ENCODE peak calls at places on chromosomes 1 and 21, in six cellular contexts. I is NT2/D1, W is GM12878, V is H1, R is HepG2, F is K562. G is an unnamed sample.

GRCh38 chr1:220876511-220877347 is 2.5 kb upstream of the HLX start:
- DNase-seq in I (peak; percentile 60), W (no peak), R (no peak), F (no peak), V (peak; percentile 73), G (no peak)

GRCh38 chr1:105483436-105483835 is 1573.0 kb upstream of the PRMT6 start:
- DNase-seq in W (no peak), V (no peak), R (no peak), F (no peak), I (no peak), G (no peak)

GRCh38 chr1:16986596-16987361 is 6.4 kb upstream of the MFAP2 start:
- DNase-seq in I (no peak), W (no peak), F (peak; percentile 73), V (peak; percentile 89), R (no peak), G (no peak)

GRCh38 chr1:198007011-198007410 is 89.8 kb downstream of the LHX9 start:
- DNase-seq in V (no peak), R (no peak), F (no peak), I (no peak), W (no peak), G (no peak)

GRCh38 chr1:150615346-150616201 is 13.8 kb downstream of the ENSA start:
- DNase-seq in R (no peak), F (no peak), I (no peak), V (no peak), W (no peak), G (no peak)

GRCh38 chr21:44049182-44049581 is 37.1 kb downstream of the TRAPPC10 start:
- DNase-seq in I (no peak), V (no peak), R (no peak), W (no peak), F (no peak), G (no peak)

GRCh38 chr1:98221926-98222325 is 301.1 kb upstream of the DPYD start:
- DNase-seq in I (no peak), W (no peak), R (peak; percentile 1), V (no peak), F (no peak), G (no peak)

GRCh38 chr1:97196825-97197516 is 475.4 kb downstream of the PTBP2 start:
- DNase-seq in I (no peak), F (no peak), W (no peak), V (no peak), R (no peak), G (no peak)

GRCh38 chr1:32151319-32151787 is 28.1 kb upstream of the TXLNA start:
- DNase-seq in V (no peak), R (no peak), I (no peak), W (no peak), F (no peak), G (no peak)

GRCh38 chr1:219433471-219434131 is 179.3 kb downstream of the ZC3H11B start:
- DNase-seq in V (no peak), W (no peak), F (no peak), R (no peak), I (no peak), G (no peak)

GRCh38 chr1:107793896-107794440 is 171.0 kb downstream of the VAV3 start:
- DNase-seq in V (no peak), W (no peak), I (no peak), R (no peak), F (no peak), G (no peak)

GRCh38 chr1:21317035-21317689 is 26.9 kb upstream of the ECE1 start:
- DNase-seq in V (no peak), F (no peak), I (no peak), W (no peak), R (no peak), G (no peak)
- TF ChIP-seq ZNF274 in V (no peak), F (no peak), I (no peak), W (no peak), R (no peak), G (no peak)

GRCh38 chr1:204920967-204921366 is 50.3 kb downstream of the NFASC start:
- DNase-seq in F (no peak), I (no peak), R (no peak), W (no peak), V (no peak), G (no peak)
- TF ChIP-seq ZNF274 in F (no peak), I (no peak), R (no peak), W (no peak), V (no peak), G (no peak)

DNA sequence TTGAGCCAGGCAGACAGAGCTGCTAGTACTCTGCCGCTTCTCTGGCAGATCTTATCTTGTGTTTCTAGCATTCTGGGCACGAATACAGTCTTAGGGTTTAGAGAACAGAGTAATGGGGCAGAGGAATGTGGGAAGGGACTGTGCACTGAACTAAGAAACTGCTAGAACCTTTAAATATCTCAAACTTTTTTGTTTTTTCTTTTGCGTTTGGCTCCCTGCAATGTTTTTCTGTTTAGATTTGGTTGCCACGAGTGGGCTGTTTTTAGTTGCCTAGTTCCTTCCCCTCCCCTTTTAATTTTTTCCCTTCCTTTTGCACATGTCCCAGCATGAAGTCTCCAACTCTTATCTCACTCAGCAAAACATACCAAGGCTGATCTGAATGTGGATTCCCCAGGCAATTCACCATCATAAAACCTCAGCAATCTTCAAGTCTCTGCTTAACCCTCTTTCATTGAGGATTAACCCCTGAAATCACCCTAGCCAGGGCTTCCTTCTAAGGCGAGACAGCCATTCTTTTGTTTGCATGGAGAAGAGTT is 3.1 kb upstream of the ATF3 start:
- DNase-seq in I (no peak), V (no peak), F (no peak), R (no peak), W (no peak), G (no peak)
- TF ChIP-seq ZNF274 in I (no peak), V (no peak), F (no peak), R (no peak), W (no peak), G (no peak)

DNA sequence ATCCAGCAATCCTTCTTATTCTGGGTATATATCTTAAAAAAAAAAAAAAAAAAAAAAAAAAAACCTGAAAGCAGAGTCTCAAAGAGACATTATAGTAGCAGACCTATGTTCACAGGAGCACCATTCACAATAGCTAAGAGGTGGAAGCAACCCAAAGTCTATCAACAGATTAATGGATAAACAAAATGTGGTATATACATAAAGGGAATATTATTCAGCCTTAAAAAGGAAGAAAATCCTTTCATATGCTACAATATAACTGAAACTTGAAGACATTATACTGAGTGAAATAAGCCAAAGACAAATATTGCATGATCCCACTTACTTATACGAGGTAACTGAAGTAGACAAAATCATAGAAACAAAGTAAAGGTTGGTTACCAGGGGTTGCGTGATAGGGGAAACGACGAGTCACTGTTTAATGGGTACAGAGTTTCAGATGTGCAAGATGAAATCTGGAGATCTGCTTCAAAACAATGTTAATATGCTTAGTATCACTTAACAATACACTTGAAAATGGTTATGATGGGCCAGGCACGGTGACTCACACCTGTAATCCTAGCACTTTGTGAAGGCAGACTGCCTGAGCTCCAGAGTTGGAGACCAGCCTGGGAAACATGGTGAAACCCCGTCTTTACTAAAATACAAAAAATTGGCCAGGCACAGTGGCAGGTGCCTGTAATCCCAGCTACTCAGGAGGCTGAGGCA is 29.5 kb downstream of the PIK3R3 start:
- DNase-seq in F (no peak), I (no peak), V (no peak), W (no peak), R (no peak), G (no peak)
- TF ChIP-seq ZNF274 in F (no peak), I (no peak), V (no peak), W (no peak), R (no peak), G (no peak)

DNA sequence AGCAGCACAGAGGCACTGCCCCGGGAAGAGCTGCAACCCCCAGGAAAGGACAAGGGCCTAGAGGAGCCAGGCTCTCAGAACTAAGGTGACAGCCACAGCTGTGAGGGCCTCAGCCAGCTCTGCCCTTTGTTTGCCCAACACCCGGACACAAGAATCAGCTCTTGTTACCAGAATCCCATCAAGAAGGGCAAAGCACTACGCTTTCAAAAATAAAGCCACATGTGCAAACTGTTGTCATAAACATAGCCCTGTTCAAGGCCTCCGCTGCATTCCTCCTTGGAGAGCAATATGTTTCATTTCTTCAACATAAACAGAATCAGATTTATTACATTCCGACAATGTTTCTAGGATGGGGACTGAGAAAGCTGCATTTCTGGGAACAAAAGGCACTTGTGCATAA is 71.2 kb downstream of the SSBP3 start:
- DNase-seq in V (no peak), R (no peak), F (no peak), I (no peak), W (no peak), G (no peak)
- TF ChIP-seq ZNF274 in V (no peak), R (no peak), F (no peak), I (no peak), W (no peak), G (no peak)

DNA sequence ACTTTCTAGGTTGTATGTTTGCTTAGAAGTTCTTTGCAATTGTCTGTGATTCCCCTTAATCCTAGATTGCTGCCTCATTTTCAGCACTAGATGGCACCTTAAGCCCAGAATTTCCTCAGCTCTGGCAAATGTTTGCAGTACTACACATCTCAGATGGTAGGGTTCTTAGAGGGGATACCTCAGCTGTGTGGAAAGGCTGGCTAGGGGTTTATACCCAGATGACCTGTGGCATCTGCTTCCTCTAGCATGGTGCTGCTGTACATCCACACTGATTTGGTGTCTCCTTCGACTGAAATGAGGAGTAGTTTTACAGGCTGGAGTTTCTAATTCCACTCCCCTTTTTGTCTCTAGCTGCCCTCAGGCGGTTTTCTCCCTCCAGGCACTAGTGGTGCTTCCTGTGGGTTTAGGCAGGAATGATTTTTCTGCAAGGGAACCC is 23.5 kb downstream of the ASB17 start:
- DNase-seq in V (peak; percentile 55), W (peak; percentile 7), I (peak; percentile 75), R (peak; percentile 31), F (no peak), G (peak; percentile 40)
- TF ChIP-seq ZNF274 in V (no peak), W (no peak), I (no peak), R (no peak), F (no peak), G (no peak)

GRCh38 chr1:3606779-3607702 is 4.3 kb downstream of the MEGF6 start:
- DNase-seq in R (no peak), V (no peak), F (no peak), W (no peak), I (no peak), G (no peak)

GRCh38 chr1:3608154-3608553 is 3.2 kb downstream of the MEGF6 start:
- DNase-seq in V (no peak), I (no peak), R (no peak), W (no peak), F (no peak), G (no peak)

GRCh38 chr1:3609769-3610157 is 1.5 kb downstream of the MEGF6 start:
- DNase-seq in F (no peak), R (no peak), W (no peak), V (no peak), I (no peak), G (no peak)

GRCh38 chr1:3609016-3609768 is 2.1 kb downstream of the MEGF6 start:
- DNase-seq in W (no peak), F (no peak), V (no peak), R (no peak), I (no peak), G (no peak)

DNA sequence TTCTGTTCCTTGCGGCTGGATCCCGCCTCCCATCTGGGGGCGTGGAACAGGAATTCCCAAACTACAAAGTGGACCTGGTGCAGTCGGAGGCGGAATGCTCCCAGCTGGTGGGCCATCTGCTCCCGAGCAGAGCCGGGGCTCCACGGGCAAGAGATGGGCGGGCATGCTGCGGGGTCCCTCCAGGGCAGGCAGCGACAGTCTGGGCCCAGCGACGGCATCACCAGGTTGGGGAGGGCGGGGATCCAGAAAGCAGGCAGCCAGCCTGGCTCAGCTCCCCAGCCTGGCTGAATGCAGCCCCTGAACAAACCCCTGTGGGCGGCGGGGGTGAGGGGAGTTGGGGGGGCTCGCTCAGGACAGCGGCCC is 3.6 kb downstream of the MEGF6 start:
- DNase-seq in W (no peak), I (no peak), F (no peak), R (no peak), V (no peak), G (no peak)
- TF ChIP-seq ZNF274 in W (no peak), I (no peak), F (no peak), R (no peak), V (no peak), G (no peak)

GRCh38 chr21:25733859-25734653 is 648 bp downstream of the ATP5PF start:
- DNase-seq in W (no peak), F (no peak), I (no peak), V (no peak), R (peak; percentile 62), G (no peak)
- TF ChIP-seq ZNF274 in W (no peak), F (no peak), I (no peak), V (no peak), R (no peak), G (no peak)

G was measured in HCT116.